ENCODE peak calls at places on chromosomes 13 and 19, in five cellular contexts. One of them, this sample, is unnamed.

GRCh38 chr19:4613258-4613751 is 26.0 kb upstream of the TNFAIP8L1 start:
- DNase-seq in heart right ventricle: no peak
- DNase-seq in NCI-H1436: no peak
- DNase-seq in naive thymus-derived CD8-positive, alpha-beta T cell: no peak
- DNase-seq in M059J: no peak
- DNase-seq in this sample: no peak

GRCh38 chr19:6752257-6753177 is 13.0 kb downstream of the TRIP10 start:
- DNase-seq in NCI-H1436: no peak
- DNase-seq in heart right ventricle: no peak
- DNase-seq in M059J: no peak
- DNase-seq in naive thymus-derived CD8-positive, alpha-beta T cell: no peak
- DNase-seq in this sample: no peak

GRCh38 chr13:113832204-113832603 is 31.7 kb downstream of the GAS6 start:
- DNase-seq in heart right ventricle: no peak
- DNase-seq in M059J: peak
- DNase-seq in NCI-H1436: no peak
- DNase-seq in naive thymus-derived CD8-positive, alpha-beta T cell: no peak
- DNase-seq in this sample: no peak

GRCh38 chr19:35377656-35378055 is 6.8 kb downstream of the GPR42 start:
- DNase-seq in heart right ventricle: no peak
- DNase-seq in NCI-H1436: no peak
- DNase-seq in naive thymus-derived CD8-positive, alpha-beta T cell: no peak
- DNase-seq in M059J: no peak
- DNase-seq in this sample: no peak

GRCh38 chr19:7595466-7596133 is at the start of gene CAMSAP3:
- DNase-seq in heart right ventricle: no peak
- DNase-seq in M059J: no peak
- DNase-seq in naive thymus-derived CD8-positive, alpha-beta T cell: peak
- DNase-seq in NCI-H1436: peak
- DNase-seq in this sample: no peak

GRCh38 chr13:98202026-98202425 is 25.0 kb upstream of the RNF113B start:
- DNase-seq in heart right ventricle: peak
- DNase-seq in naive thymus-derived CD8-positive, alpha-beta T cell: no peak
- DNase-seq in M059J: no peak
- DNase-seq in NCI-H1436: peak
- DNase-seq in this sample: no peak

GRCh38 chr19:38850976-38851621 is 1.3 kb upstream of the HNRNPL start:
- DNase-seq in heart right ventricle: peak
- DNase-seq in NCI-H1436: no peak
- DNase-seq in naive thymus-derived CD8-positive, alpha-beta T cell: peak
- DNase-seq in M059J: no peak
- DNase-seq in this sample: peak

GRCh38 chr19:10615429-10616023 is 9.8 kb upstream of the SLC44A2 start:
- DNase-seq in M059J: no peak
- DNase-seq in NCI-H1436: no peak
- DNase-seq in naive thymus-derived CD8-positive, alpha-beta T cell: no peak
- DNase-seq in heart right ventricle: no peak
- DNase-seq in this sample: no peak

GRCh38 chr19:15317392-15318011 is 14.8 kb downstream of the BRD4 start:
- DNase-seq in naive thymus-derived CD8-positive, alpha-beta T cell: no peak
- DNase-seq in NCI-H1436: no peak
- DNase-seq in M059J: no peak
- DNase-seq in heart right ventricle: no peak
- DNase-seq in this sample: no peak

GRCh38 chr19:6750062-6750461 is 10.6 kb downstream of the TRIP10 start:
- DNase-seq in M059J: no peak
- DNase-seq in heart right ventricle: peak
- DNase-seq in naive thymus-derived CD8-positive, alpha-beta T cell: no peak
- DNase-seq in NCI-H1436: no peak
- DNase-seq in this sample: no peak

GRCh38 chr19:39871362-39871761 is 25.2 kb upstream of the FBL start:
- DNase-seq in M059J: no peak
- DNase-seq in heart right ventricle: no peak
- DNase-seq in naive thymus-derived CD8-positive, alpha-beta T cell: no peak
- DNase-seq in NCI-H1436: no peak
- DNase-seq in this sample: no peak

GRCh38 chr19:14369399-14370168 is 11.7 kb upstream of the ADGRE5 start:
- DNase-seq in heart right ventricle: no peak
- DNase-seq in naive thymus-derived CD8-positive, alpha-beta T cell: peak
- DNase-seq in NCI-H1436: no peak
- DNase-seq in M059J: peak
- DNase-seq in this sample: peak

GRCh38 chr13:89097994-89098393 is 1426.8 kb downstream of the SLITRK5 start:
- DNase-seq in naive thymus-derived CD8-positive, alpha-beta T cell: no peak
- DNase-seq in M059J: no peak
- DNase-seq in heart right ventricle: no peak
- DNase-seq in NCI-H1436: no peak
- DNase-seq in this sample: no peak

GRCh38 chr13:49271264-49271663 is 23.5 kb downstream of the CDADC1 start:
- DNase-seq in heart right ventricle: no peak
- DNase-seq in naive thymus-derived CD8-positive, alpha-beta T cell: no peak
- DNase-seq in M059J: no peak
- DNase-seq in NCI-H1436: no peak
- DNase-seq in this sample: no peak

GRCh38 chr13:107373551-107373950 is 805.6 kb upstream of the ARGLU1 start:
- DNase-seq in NCI-H1436: peak
- DNase-seq in heart right ventricle: no peak
- DNase-seq in naive thymus-derived CD8-positive, alpha-beta T cell: no peak
- DNase-seq in M059J: peak
- DNase-seq in this sample: no peak

This sample was measured in T follicular helper cell.